ENCODE peak calls at places on chromosomes 16 and 17, in seven cellular contexts. One of them, this sample, is unnamed.

GRCh38 chr16:47162670-47163420 is 19.1 kb upstream of the NETO2 start:
- DNase-seq in GM12878: no peak
- DNase-seq in K562: no peak
- DNase-seq in HepG2: no peak
- DNase-seq in HCT116: no peak
- DNase-seq in SK-N-SH: no peak
- DNase-seq in H1: no peak
- DNase-seq in this sample: no peak

GRCh38 chr17:81260171-81260570 is 21.1 kb downstream of the NDUFAF8 start:
- DNase-seq in GM12878: no peak
- DNase-seq in K562: no peak
- DNase-seq in HepG2: no peak
- DNase-seq in HCT116: no peak
- DNase-seq in SK-N-SH: no peak
- DNase-seq in H1: no peak
- DNase-seq in this sample: no peak

GRCh38 chr16:85659805-85660511 is 28.8 kb downstream of the GINS2 start:
- DNase-seq in GM12878: no peak
- DNase-seq in K562: peak; percentile 81
- DNase-seq in HepG2: peak; percentile 39
- DNase-seq in HCT116: peak; percentile 34
- DNase-seq in SK-N-SH: peak; percentile 93
- DNase-seq in H1: peak; percentile 98
- DNase-seq in this sample: peak; percentile 92

GRCh38 chr17:69802045-69802740 is 272.8 kb upstream of the KCNJ16 start:
- DNase-seq in GM12878: no peak
- DNase-seq in K562: no peak
- DNase-seq in HepG2: no peak
- DNase-seq in HCT116: no peak
- DNase-seq in SK-N-SH: no peak
- DNase-seq in H1: peak; percentile 48
- DNase-seq in this sample: no peak

GRCh38 chr17:59572301-59572924 is 7.0 kb downstream of the DHX40 start:
- DNase-seq in GM12878: no peak
- DNase-seq in K562: no peak
- DNase-seq in HepG2: no peak
- DNase-seq in HCT116: no peak
- DNase-seq in SK-N-SH: no peak
- DNase-seq in H1: no peak
- DNase-seq in this sample: no peak

GRCh38 chr16:30185141-30185682 is 1.8 kb downstream of the CORO1A start:
- DNase-seq in GM12878: no peak
- DNase-seq in K562: no peak
- DNase-seq in HepG2: no peak
- DNase-seq in HCT116: no peak
- DNase-seq in SK-N-SH: peak; percentile 40
- DNase-seq in H1: peak; percentile 44
- DNase-seq in this sample: no peak

GRCh38 chr17:79188048-79188447 is 113.4 kb downstream of the ENGASE start:
- DNase-seq in GM12878: no peak
- DNase-seq in K562: peak; percentile 72
- DNase-seq in HepG2: no peak
- DNase-seq in HCT116: peak; percentile 10
- DNase-seq in SK-N-SH: peak; percentile 97
- DNase-seq in H1: peak; percentile 89
- DNase-seq in this sample: peak; percentile 51

GRCh38 chr17:17117923-17118322 is 75.7 kb downstream of the MPRIP start:
- DNase-seq in GM12878: no peak
- DNase-seq in K562: no peak
- DNase-seq in HepG2: no peak
- DNase-seq in HCT116: no peak
- DNase-seq in SK-N-SH: no peak
- DNase-seq in H1: no peak
- DNase-seq in this sample: no peak

GRCh38 chr17:8976638-8977037 is 11.1 kb upstream of the PIK3R5 start:
- DNase-seq in GM12878: no peak
- DNase-seq in K562: no peak
- DNase-seq in HepG2: no peak
- DNase-seq in HCT116: no peak
- DNase-seq in SK-N-SH: no peak
- DNase-seq in H1: no peak
- DNase-seq in this sample: no peak

GRCh38 chr17:77512062-77512946 is 371.5 kb downstream of the SEC14L1 start:
- DNase-seq in GM12878: no peak
- DNase-seq in K562: no peak
- DNase-seq in HepG2: peak; percentile 99
- DNase-seq in HCT116: no peak
- DNase-seq in SK-N-SH: no peak
- DNase-seq in H1: no peak
- DNase-seq in this sample: no peak

GRCh38 chr17:59607817-59608403 is 11.8 kb upstream of the CLTC start:
- DNase-seq in GM12878: no peak
- DNase-seq in K562: peak; percentile 39
- DNase-seq in HepG2: peak; percentile 30
- DNase-seq in HCT116: no peak
- DNase-seq in SK-N-SH: peak; percentile 36
- DNase-seq in H1: peak; percentile 75
- DNase-seq in this sample: peak; percentile 18

GRCh38 chr17:16100737-16101400 is 101.2 kb downstream of the TTC19 start:
- DNase-seq in GM12878: no peak
- DNase-seq in K562: no peak
- DNase-seq in HepG2: no peak
- DNase-seq in HCT116: no peak
- DNase-seq in SK-N-SH: no peak
- DNase-seq in H1: no peak
- DNase-seq in this sample: peak; percentile 23

GRCh38 chr17:73872816-73873215 is 228.6 kb upstream of the SDK2 start:
- DNase-seq in GM12878: no peak
- DNase-seq in K562: no peak
- DNase-seq in HepG2: no peak
- DNase-seq in HCT116: no peak
- DNase-seq in SK-N-SH: no peak
- DNase-seq in H1: no peak
- DNase-seq in this sample: no peak

GRCh38 chr16:83011101-83011720 is 384.4 kb downstream of the CDH13 start:
- DNase-seq in GM12878: no peak
- DNase-seq in K562: no peak
- DNase-seq in HepG2: no peak
- DNase-seq in HCT116: no peak
- DNase-seq in SK-N-SH: no peak
- DNase-seq in H1: no peak
- DNase-seq in this sample: no peak

GRCh38 chr17:47275245-47275984 is 21.8 kb downstream of the ITGB3 start:
- DNase-seq in GM12878: no peak
- DNase-seq in K562: peak; percentile 71
- DNase-seq in HepG2: no peak
- DNase-seq in HCT116: no peak
- DNase-seq in SK-N-SH: peak; percentile 93
- DNase-seq in H1: peak; percentile 80
- DNase-seq in this sample: no peak

GRCh38 chr16:71848622-71849021 is 2.8 kb downstream of the ATXN1L start:
- DNase-seq in GM12878: no peak
- DNase-seq in K562: no peak
- DNase-seq in HepG2: no peak
- DNase-seq in HCT116: no peak
- DNase-seq in SK-N-SH: no peak
- DNase-seq in H1: no peak
- DNase-seq in this sample: no peak

GRCh38 chr17:56708670-56709410 is 115.3 kb downstream of the NOG start:
- DNase-seq in GM12878: no peak
- DNase-seq in K562: no peak
- DNase-seq in HepG2: no peak
- DNase-seq in HCT116: no peak
- DNase-seq in SK-N-SH: no peak
- DNase-seq in H1: no peak
- DNase-seq in this sample: no peak

GRCh38 chr17:65593870-65594584 is 32.6 kb upstream of the AXIN2 start:
- DNase-seq in GM12878: no peak
- DNase-seq in K562: no peak
- DNase-seq in HepG2: no peak
- DNase-seq in HCT116: no peak
- DNase-seq in SK-N-SH: no peak
- DNase-seq in H1: no peak
- DNase-seq in this sample: no peak

GRCh38 chr17:66682293-66682692 is 152.6 kb upstream of the CACNG5 start:
- DNase-seq in GM12878: no peak
- DNase-seq in K562: no peak
- DNase-seq in HepG2: no peak
- DNase-seq in HCT116: no peak
- DNase-seq in SK-N-SH: no peak
- DNase-seq in H1: no peak
- DNase-seq in this sample: no peak
- TF ChIP-seq JUND in GM12878: no peak
- TF ChIP-seq JUND in K562: no peak
- TF ChIP-seq JUND in HepG2: no peak
- TF ChIP-seq JUND in HCT116: no peak
- TF ChIP-seq JUND in SK-N-SH: no peak
- TF ChIP-seq JUND in H1: no peak
- TF ChIP-seq JUND in this sample: no peak

DNA sequence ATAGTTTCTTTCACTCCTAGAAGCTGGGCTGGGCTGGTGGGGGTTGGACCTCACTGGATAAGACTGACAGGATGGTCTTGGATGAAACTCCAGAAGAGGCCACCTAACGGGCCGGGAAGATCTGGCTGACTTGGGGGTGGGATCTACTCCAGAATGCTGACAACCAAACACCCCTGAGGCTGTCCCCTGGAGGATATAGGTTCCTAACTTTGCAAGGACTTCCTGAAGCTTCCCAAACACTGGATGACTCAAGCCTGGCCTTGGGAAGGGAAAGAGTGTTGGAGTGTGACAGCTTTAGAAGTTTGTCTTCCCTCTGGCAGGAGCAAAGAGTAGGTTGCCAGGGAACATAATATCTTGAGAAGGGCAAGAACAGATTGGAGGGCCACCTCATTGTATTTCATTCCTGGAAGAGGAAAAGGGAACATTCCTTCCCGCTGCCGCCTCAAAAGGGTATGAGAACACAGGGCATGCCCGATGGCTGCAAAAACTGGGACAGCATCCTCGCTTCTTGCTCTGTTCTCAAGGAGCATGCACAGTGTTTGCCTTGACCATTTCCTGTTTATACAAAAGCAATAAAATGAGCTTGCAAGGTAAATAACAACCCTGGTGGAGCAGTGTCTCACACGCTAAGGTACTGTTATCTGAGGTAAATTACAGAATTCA is 6.8 kb upstream of the CYB5B start:
- DNase-seq in GM12878: no peak
- DNase-seq in K562: no peak
- DNase-seq in HepG2: peak; percentile 58
- DNase-seq in HCT116: no peak
- DNase-seq in SK-N-SH: no peak
- DNase-seq in H1: no peak
- DNase-seq in this sample: no peak
- TF ChIP-seq JUND in GM12878: no peak
- TF ChIP-seq JUND in K562: no peak
- TF ChIP-seq JUND in HepG2: no peak
- TF ChIP-seq JUND in HCT116: peak; percentile 33
- TF ChIP-seq JUND in SK-N-SH: no peak
- TF ChIP-seq JUND in H1: no peak
- TF ChIP-seq JUND in this sample: no peak

DNA sequence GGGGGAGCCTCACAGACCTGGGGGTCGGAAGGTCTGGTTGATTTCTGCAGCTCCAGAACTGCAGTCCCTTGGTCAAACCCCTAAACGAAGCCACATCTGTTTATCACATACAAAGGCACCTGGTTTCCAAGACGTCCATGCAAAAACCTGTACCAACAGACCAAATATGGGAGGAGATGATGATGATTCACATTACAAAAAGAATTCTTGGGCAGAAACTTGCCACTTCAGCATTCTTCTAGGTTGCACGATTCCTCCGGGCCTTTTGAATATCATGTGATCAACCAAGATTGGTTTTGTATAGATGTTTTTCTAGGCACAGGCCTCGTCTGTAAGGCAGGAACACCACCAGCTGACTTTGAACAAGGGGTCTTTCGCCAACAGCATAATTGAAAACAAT is 466.3 kb downstream of the SOX9 start:
- DNase-seq in GM12878: no peak
- DNase-seq in K562: no peak
- DNase-seq in HepG2: no peak
- DNase-seq in HCT116: no peak
- DNase-seq in SK-N-SH: no peak
- DNase-seq in H1: no peak
- DNase-seq in this sample: no peak
- TF ChIP-seq JUND in GM12878: no peak
- TF ChIP-seq JUND in K562: no peak
- TF ChIP-seq JUND in HepG2: no peak
- TF ChIP-seq JUND in HCT116: no peak
- TF ChIP-seq JUND in SK-N-SH: no peak
- TF ChIP-seq JUND in H1: no peak
- TF ChIP-seq JUND in this sample: no peak

GRCh38 chr17:68771867-68772515 is 170.8 kb upstream of the FAM20A start:
- DNase-seq in GM12878: no peak
- DNase-seq in K562: peak; percentile 23
- DNase-seq in HepG2: peak; percentile 71
- DNase-seq in HCT116: peak; percentile 62
- DNase-seq in SK-N-SH: peak; percentile 52
- DNase-seq in H1: no peak
- DNase-seq in this sample: peak; percentile 75
- TF ChIP-seq JUND in GM12878: no peak
- TF ChIP-seq JUND in K562: no peak
- TF ChIP-seq JUND in HepG2: no peak
- TF ChIP-seq JUND in HCT116: no peak
- TF ChIP-seq JUND in SK-N-SH: no peak
- TF ChIP-seq JUND in H1: no peak
- TF ChIP-seq JUND in this sample: no peak

DNA sequence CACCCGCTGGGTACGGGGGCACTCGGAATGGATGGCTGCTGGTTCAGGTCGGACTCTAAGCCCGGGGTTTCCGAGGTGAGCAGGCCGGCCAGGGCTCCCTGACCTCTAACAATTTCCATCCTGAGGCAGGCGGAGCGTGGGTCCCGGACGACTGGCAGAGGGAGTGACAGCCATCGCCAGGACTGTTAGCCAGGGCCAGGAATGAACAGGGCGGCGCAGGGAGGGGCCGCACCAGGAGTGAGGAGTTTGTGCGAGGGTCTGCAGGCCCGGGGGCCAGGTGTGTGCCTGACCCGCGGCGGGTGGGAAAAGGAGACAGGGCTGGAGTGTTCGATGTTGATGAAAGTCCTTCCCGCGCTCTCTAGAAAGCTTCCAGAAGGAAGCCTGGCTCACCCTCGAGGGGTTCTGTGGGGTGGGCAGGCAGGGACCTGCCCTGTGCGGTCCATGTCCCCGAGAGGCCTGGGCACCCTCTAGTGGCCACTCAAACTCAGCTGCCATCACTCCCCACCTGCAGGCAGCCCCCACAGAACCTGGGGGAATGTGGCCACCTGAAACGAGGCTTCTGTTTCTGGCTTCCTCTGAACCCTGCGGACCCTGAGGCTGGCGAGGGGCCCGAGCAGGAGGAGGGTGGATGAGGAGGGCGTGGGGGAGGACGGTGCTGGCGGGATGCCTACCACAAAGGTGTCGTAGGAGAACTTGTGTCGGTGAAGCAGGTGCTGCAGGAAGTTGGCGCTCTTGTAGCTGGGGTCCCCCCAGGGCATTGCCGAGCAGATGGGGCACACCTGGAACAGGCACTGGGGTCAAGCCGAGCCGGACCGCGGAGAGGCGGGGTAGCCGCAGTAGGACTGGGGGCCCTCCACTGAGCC is 8.1 kb downstream of the RNF166 start:
- DNase-seq in GM12878: no peak
- DNase-seq in K562: no peak
- DNase-seq in HepG2: no peak
- DNase-seq in HCT116: no peak
- DNase-seq in SK-N-SH: no peak
- DNase-seq in H1: no peak
- DNase-seq in this sample: peak; percentile 24
- TF ChIP-seq JUND in GM12878: no peak
- TF ChIP-seq JUND in K562: no peak
- TF ChIP-seq JUND in HepG2: no peak
- TF ChIP-seq JUND in HCT116: no peak
- TF ChIP-seq JUND in SK-N-SH: no peak
- TF ChIP-seq JUND in H1: no peak
- TF ChIP-seq JUND in this sample: no peak

GRCh38 chr17:2056221-2057129 is 1.6 kb downstream of the HIC1 start:
- DNase-seq in GM12878: no peak
- DNase-seq in K562: no peak
- DNase-seq in HepG2: no peak
- DNase-seq in HCT116: no peak
- DNase-seq in SK-N-SH: no peak
- DNase-seq in H1: peak; percentile 68
- DNase-seq in this sample: no peak
- TF ChIP-seq JUND in GM12878: no peak
- TF ChIP-seq JUND in K562: no peak
- TF ChIP-seq JUND in HepG2: no peak
- TF ChIP-seq JUND in HCT116: no peak
- TF ChIP-seq JUND in SK-N-SH: no peak
- TF ChIP-seq JUND in H1: no peak
- TF ChIP-seq JUND in this sample: no peak

This sample was measured in T47D.